ENCODE peak calls at places on chromosome 5, in six cellular contexts. F is body of pancreas, A is heart right ventricle, O is MM.1S, X is neural progenitor cell, Q is K562. M is an unnamed sample. For H3K9me3, the result is how much of the 10 kb centered on the place peaks cover.

GRCh38 chr5:170120576-170120975 is 14.9 kb downstream of the FOXI1 start:
- DNase-seq in F (no peak), A (no peak), O (no peak), X (no peak), Q (no peak), M (no peak)

GRCh38 chr5:138874241-138874640 is 894 bp downstream of the LRRTM2 start:
- DNase-seq in F (no peak), A (no peak), O (no peak), X (no peak), Q (no peak), M (no peak)

GRCh38 chr5:108998216-108998615 is 250.5 kb downstream of the FER start:
- DNase-seq in F (no peak), A (no peak), O (no peak), X (no peak), Q (no peak), M (no peak)

GRCh38 chr5:40030661-40031060 is 605.9 kb upstream of the DAB2 start:
- DNase-seq in F (no peak), A (no peak), O (no peak), X (no peak), Q (no peak), M (no peak)

GRCh38 chr5:159340511-159340910 is 10.2 kb upstream of the IL12B start:
- DNase-seq in F (no peak), A (no peak), O (no peak), X (no peak), Q (no peak), M (no peak)

GRCh38 chr5:176337913-176338312 is 23.7 kb downstream of the KIAA1191 start:
- DNase-seq in F (no peak), A (no peak), O (no peak), X (no peak), Q (no peak), M (no peak)

GRCh38 chr5:127529904-127530682 is 12.7 kb downstream of the PRRC1 start:
- DNase-seq in F (no peak), A (no peak), O (no peak), X (no peak), Q (no peak), M (no peak)

GRCh38 chr5:108380531-108381021 is 1.3 kb downstream of the FBXL17 start:
- DNase-seq in F (peak), A (peak), O (peak), X (peak), Q (peak), M (peak)

GRCh38 chr5:137072376-137073174 is 426.6 kb downstream of the SPOCK1 start:
- DNase-seq in F (no peak), A (no peak), O (no peak), X (no peak), Q (no peak), M (no peak)

GRCh38 chr5:180470966-180471582 is 23.1 kb upstream of the CNOT6 start:
- DNase-seq in F (peak), A (peak), O (peak), X (peak), Q (peak), M (peak)

DNA sequence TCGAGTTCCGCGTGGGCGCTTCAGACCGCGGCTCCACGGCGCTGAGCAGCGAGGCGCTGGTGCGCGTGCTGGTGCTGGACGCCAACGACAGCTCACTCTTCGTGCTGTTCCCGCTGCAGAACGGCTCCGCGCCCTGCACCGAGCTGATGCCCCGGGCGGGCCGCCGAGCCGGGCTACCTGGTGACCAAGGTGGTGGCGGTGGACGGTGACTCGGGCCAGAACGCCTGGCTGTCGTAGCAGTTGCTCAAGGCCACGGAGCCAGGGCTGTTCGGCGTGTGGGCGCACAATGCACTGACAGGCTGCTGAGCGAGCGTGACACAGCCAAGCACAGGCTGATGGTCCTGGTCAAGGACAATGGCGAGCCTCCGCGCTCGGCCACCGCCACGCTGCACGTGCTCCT is 3.7 kb upstream of the PCDHB15 start:
- DNase-seq in F (no peak), A (no peak), O (no peak), X (no peak), Q (no peak), M (no peak)
- H3K9me3 ChIP-seq in F (under half), A (half or more), O (under half), X (under half), Q (under half), M (under half)

DNA sequence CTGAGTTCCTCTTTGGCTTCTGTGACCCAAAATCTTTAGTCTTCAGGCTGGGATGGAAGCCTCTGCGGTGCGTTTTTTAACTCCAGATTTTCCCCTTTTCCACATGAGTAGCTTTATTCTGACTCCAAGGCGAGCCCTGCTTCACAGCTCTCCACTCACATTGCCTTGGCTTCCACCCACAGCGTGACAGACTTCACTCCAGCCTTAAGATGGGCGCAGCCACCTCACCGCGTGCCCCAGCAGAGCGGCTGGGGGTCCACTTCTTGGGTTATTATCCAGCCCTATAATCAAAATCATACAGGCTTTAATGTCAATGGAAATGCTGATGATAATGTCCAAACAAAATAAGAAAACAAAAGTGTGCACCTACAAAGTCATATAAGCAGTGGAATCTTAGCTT is 1.2 kb downstream of the EXOC3 start:
- DNase-seq in F (peak), A (no peak), O (no peak), X (no peak), Q (no peak), M (no peak)
- H3K4me3 ChIP-seq in F (no peak), A (peak), O (peak), X (peak), Q (peak), M (no peak)

GRCh38 chr5:167850901-167851300 is 440.5 kb upstream of the WWC1 start:
- DNase-seq in F (no peak), A (no peak), O (no peak), X (no peak), Q (no peak), M (no peak)

GRCh38 chr5:167851416-167851815 is 440.0 kb upstream of the WWC1 start:
- DNase-seq in F (no peak), A (no peak), O (no peak), X (no peak), Q (no peak), M (no peak)

GRCh38 chr5:167855818-167856217 is 435.6 kb upstream of the WWC1 start:
- DNase-seq in F (no peak), A (no peak), O (no peak), X (no peak), Q (no peak), M (no peak)

GRCh38 chr5:167852515-167852914 is 438.9 kb upstream of the WWC1 start:
- DNase-seq in F (no peak), A (no peak), O (no peak), X (no peak), Q (no peak), M (no peak)

GRCh38 chr5:167853421-167853820 is 438.0 kb upstream of the WWC1 start:
- DNase-seq in F (no peak), A (no peak), O (no peak), X (no peak), Q (no peak), M (no peak)
- H3K27ac ChIP-seq in F (no peak), A (no peak), O (no peak), X (no peak), Q (no peak), M (no peak)

GRCh38 chr5:26921439-26921838 is 116.9 kb downstream of the CDH9 start:
- DNase-seq in F (no peak), A (no peak), O (peak), X (no peak), Q (no peak), M (no peak)
- H3K9me3 ChIP-seq in F (under half), A (under half), O (under half), X (under half), Q (under half), M (under half)